ENCODE peak calls at places on chromosomes 2 and 18, in four cellular contexts. L is sigmoid colon, Q is GM23338, A is breast epithelium. W is an unnamed sample.

GRCh38 chr2:172249336-172249735 is 146.6 kb upstream of the DLX2 start:
- DNase-seq in A (no peak), Q (no peak), L (no peak), W (no peak)

GRCh38 chr18:43364535-43364934 is 87.2 kb upstream of the SYT4 start:
- DNase-seq in Q (no peak), L (no peak), A (no peak), W (no peak)

GRCh38 chr18:62206593-62206992 is 19.5 kb downstream of the RELCH start:
- DNase-seq in A (no peak), Q (no peak), L (no peak), W (no peak)

GRCh38 chr2:148554459-148555247 is 89.9 kb upstream of the EPC2 start:
- DNase-seq in Q (peak; percentile 80), L (no peak), A (no peak), W (no peak)

GRCh38 chr2:1755436-1756191 is 11.3 kb upstream of the PXDN start:
- DNase-seq in A (no peak), L (no peak), Q (no peak), W (no peak)

GRCh38 chr2:42474765-42475454 is 18.9 kb downstream of the KCNG3 start:
- DNase-seq in Q (no peak), A (no peak), L (no peak), W (no peak)

GRCh38 chr2:81087646-81088045 is 783.1 kb upstream of the LRRTM1 start:
- DNase-seq in A (no peak), L (no peak), Q (no peak), W (no peak)

GRCh38 chr2:232869138-232870001 is 694 bp upstream of the SNORC start:
- DNase-seq in L (peak; percentile 40), A (no peak), Q (peak; percentile 62), W (no peak)

GRCh38 chr2:40844353-40845277 is 392.7 kb upstream of the SLC8A1 start:
- DNase-seq in A (no peak), Q (peak; percentile 82), L (no peak), W (no peak)

GRCh38 chr2:168244318-168244717 is 3.1 kb downstream of the STK39 start:
- DNase-seq in A (no peak), Q (no peak), L (no peak), W (no peak)

GRCh38 chr2:168241746-168242145 is 5.6 kb downstream of the STK39 start:
- DNase-seq in A (no peak), Q (no peak), L (no peak), W (no peak)

GRCh38 chr2:168245074-168245825 is 2.1 kb downstream of the STK39 start:
- DNase-seq in L (no peak), Q (no peak), A (no peak), W (no peak)

GRCh38 chr2:168241208-168241607 is 6.2 kb downstream of the STK39 start:
- DNase-seq in A (no peak), L (no peak), Q (peak; percentile 20), W (no peak)

DNA sequence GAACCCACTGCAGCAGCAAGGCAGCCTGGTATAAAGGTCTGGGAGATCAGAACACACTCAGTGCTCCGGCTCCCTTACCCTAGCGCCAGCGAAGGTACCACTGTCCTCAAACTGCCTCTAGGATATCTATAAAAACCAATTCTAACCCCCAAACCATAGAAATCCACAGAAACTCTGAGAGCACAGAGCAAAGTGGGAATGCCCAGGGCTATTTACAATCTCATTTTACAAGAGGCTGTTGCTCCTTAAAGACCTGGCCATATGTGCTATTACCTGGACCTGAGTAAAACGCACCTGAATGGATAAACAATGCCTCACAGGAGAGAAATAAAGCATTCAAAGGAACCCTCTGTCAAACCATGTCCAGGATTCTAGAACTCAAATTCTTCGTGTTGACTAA is 4.3 kb downstream of the STK39 start:
- DNase-seq in Q (no peak), A (no peak), L (no peak), W (no peak)
- H3K27ac ChIP-seq in Q (no peak overlapping the region), A (no peak overlapping the region), L (no peak overlapping the region), W (no peak overlapping the region)

GRCh38 chr18:31819925-31820229 is 59.2 kb upstream of the SLC25A52 start:
- DNase-seq in L (no peak), A (no peak), Q (no peak), W (no peak)
- TF ChIP-seq CTCF in L (no peak), A (no peak), Q (no peak), W (no peak)

GRCh38 chr2:133837441-133838090 is 269.3 kb upstream of the NCKAP5 start:
- DNase-seq in A (no peak), Q (no peak), L (no peak), W (no peak)
- H3K27ac ChIP-seq in A (no peak overlapping the region), Q (no peak overlapping the region), L (no peak overlapping the region), W (no peak overlapping the region)

DNA sequence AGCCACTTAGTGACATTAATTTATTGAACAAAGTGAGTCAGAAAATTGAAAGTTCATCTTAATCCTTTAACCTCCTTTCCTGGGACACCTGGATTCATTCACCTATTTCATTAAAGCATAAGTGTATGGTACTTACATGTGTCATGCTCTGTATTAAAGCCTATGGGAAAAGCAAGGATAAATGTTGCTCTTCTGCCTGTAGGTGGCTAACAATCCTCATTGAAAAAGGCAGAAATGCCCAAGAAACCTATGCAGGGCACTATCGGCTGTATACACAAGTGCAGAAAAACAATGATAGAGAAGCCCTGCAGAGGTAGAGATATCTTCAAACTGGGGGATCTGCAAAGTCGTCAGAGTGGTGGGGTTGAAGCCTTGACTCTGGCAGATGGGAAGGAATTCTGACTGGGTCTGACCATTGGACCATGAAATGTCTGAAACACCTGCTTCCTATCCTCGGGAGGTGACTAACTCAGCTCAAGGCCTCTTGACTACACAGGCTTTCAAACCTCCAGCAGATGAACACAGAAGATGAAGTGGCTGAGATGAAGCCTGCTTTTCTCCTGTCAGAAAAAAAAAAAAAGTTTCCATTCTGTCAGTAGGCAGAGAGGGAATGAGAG is 83.1 kb downstream of the DCC start:
- DNase-seq in Q (peak; percentile 27), A (no peak), L (no peak), W (no peak)
- TF ChIP-seq CTCF in Q (peak; percentile 38), A (no peak), L (no peak), W (no peak)

GRCh38 chr2:69692424-69692823 is 48.9 kb upstream of the AAK1 start:
- DNase-seq in A (no peak), Q (no peak), L (no peak), W (no peak)

GRCh38 chr2:69694894-69695849 is 46.8 kb upstream of the ANXA4 start:
- DNase-seq in L (no peak), Q (no peak), A (no peak), W (no peak)

GRCh38 chr2:69693059-69693458 is 48.9 kb upstream of the ANXA4 start:
- DNase-seq in A (no peak), L (no peak), Q (no peak), W (no peak)

GRCh38 chr2:69695850-69696216 is 46.1 kb upstream of the ANXA4 start:
- DNase-seq in A (no peak), Q (no peak), L (no peak), W (no peak)

DNA sequence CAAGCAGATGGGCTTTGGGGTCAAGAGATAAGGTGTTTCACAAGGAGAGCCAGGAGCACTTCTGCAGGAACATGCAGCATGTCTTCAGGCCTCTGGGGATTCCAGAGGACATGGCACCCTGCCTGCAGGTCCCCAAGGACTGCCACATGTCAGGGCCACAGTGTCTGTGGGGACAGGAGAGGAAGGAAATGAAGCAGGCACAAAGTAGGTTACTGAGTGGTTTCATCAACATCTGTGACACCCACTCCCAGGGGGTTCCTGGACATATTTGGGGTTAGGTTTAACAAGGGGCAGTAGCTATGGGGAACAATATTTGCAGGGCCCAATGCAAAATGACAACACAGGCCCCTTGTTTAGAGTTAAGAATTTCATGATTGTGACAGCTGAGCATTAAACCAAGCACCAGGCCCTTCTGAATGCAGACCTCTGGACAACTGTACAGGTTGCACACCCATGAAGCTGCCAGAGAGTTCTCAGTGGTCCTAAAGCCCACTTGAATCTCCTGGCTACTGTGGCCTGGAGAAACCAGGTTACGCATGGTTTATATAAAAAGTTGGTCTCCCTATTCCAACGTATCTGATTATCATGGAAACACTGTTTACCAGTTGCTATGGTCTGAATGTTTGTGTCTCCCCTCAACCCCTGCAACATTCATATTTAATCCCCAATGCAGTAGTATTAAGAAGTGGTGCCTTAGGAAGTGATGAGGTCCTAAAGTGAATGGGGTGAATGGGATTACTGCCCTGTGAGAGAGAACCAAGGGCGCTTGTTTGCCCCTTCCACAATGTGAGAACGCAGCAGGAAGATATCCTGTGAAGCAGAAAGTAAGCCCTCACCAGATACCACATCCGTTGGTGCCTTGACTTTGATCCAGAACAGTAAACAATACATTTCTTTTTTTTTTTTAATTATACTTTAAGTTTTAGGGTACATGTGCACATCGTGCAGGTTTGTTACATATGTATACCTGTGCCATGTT is 48.2 kb upstream of the ANXA4 start:
- DNase-seq in Q (no peak), A (no peak), L (no peak), W (no peak)
- H3K27ac ChIP-seq in Q (no peak overlapping the region), A (no peak overlapping the region), L (no peak overlapping the region), W (peak overlapping the region; percentile 29)